ENCODE peak calls at places on chromosomes 4 and X, in nine cellular contexts. O is AG09309; G is activated naive CD8-positive, alpha-beta T cell treated with anti-CD3 and anti-CD28 coated beads, Interleukin-2, amount 50 U/mL, for 24 hours; K is A673; F is HS-5; Q is HFFc6; B is MV-4-11; U is tibial nerve; Y is NCI-H2171. W is an unnamed sample.
A peak's percentile ranks its signal among the peaks of the same experiment; 100 is the strongest.

GRCh38 chrX:142156567-142156966 is 48.5 kb downstream of the MAGEC2 start:
- DNase-seq in O (no peak), G (no peak), K (no peak), F (no peak), Q (no peak), B (no peak), U (no peak), Y (no peak), W (no peak)

GRCh38 chr4:7903686-7904085 is 36.0 kb downstream of the AFAP1 start:
- DNase-seq in O (no peak), G (no peak), K (no peak), F (no peak), Q (peak; percentile 33), B (no peak), U (no peak), Y (peak; percentile 70), W (no peak)

GRCh38 chr4:24394041-24394440 is 190.3 kb downstream of the DHX15 start:
- DNase-seq in O (no peak), G (no peak), K (no peak), F (peak; percentile 72), Q (no peak), B (no peak), U (no peak), Y (no peak), W (no peak)

GRCh38 chr4:53818112-53818511 is 226.8 kb upstream of the LNX1 start:
- DNase-seq in O (no peak), G (no peak), K (no peak), F (no peak), Q (no peak), B (no peak), U (no peak), Y (no peak), W (no peak)

GRCh38 chrX:77398341-77398740 is 48.8 kb upstream of the FGF16 start:
- DNase-seq in O (no peak), G (no peak), K (no peak), F (no peak), Q (no peak), B (no peak), U (no peak), Y (no peak), W (no peak)

GRCh38 chrX:68830486-68831404 is 1.9 kb downstream of the EFNB1 start:
- DNase-seq in O (no peak), G (no peak), K (no peak), F (no peak), Q (no peak), B (no peak), U (no peak), Y (no peak), W (no peak)

GRCh38 chr4:155675709-155676429 is 9.2 kb downstream of the GUCY1A1 start:
- DNase-seq in O (peak; percentile 11), G (no peak), K (no peak), F (no peak), Q (no peak), B (peak; percentile 97), U (no peak), Y (no peak), W (no peak)

GRCh38 chrX:46710927-46711623 is 47.8 kb downstream of the SLC9A7 start:
- DNase-seq in O (no peak), G (no peak), K (no peak), F (no peak), Q (no peak), B (peak; percentile 45), U (no peak), Y (peak; percentile 48), W (no peak)

GRCh38 chr4:169619518-169619957 is 840 bp upstream of the CLCN3 start:
- DNase-seq in O (no peak), G (peak; percentile 33), K (peak; percentile 56), F (no peak), Q (peak; percentile 52), B (peak; percentile 31), U (peak; percentile 39), Y (peak; percentile 3), W (peak; percentile 44)

GRCh38 chrX:136652822-136653723 is 5.1 kb downstream of the CD40LG start:
- DNase-seq in O (no peak), G (no peak), K (no peak), F (no peak), Q (no peak), B (no peak), U (peak; percentile 5), Y (no peak), W (no peak)

GRCh38 chrX:50432760-50433377 is 37.8 kb downstream of the DGKK start:
- DNase-seq in O (no peak), G (no peak), K (no peak), F (no peak), Q (no peak), B (no peak), U (no peak), Y (no peak), W (no peak)

GRCh38 chrX:12814434-12814833 is 23.2 kb downstream of the PRPS2 start:
- DNase-seq in O (peak; percentile 18), G (peak; percentile 14), K (peak; percentile 52), F (no peak), Q (peak; percentile 47), B (peak; percentile 17), U (peak; percentile 40), Y (no peak), W (no peak)

GRCh38 chr4:87179751-87180150 is 40.7 kb downstream of the KLHL8 start:
- DNase-seq in O (peak; percentile 17), G (no peak), K (no peak), F (no peak), Q (peak; percentile 43), B (no peak), U (no peak), Y (no peak), W (no peak)

GRCh38 chr4:15805583-15806517 is 27.7 kb downstream of the CD38 start:
- DNase-seq in O (peak; percentile 23), G (peak; percentile 32), K (peak; percentile 84), F (peak; percentile 26), Q (peak; percentile 56), B (peak; percentile 80), U (peak; percentile 61), Y (no peak), W (peak; percentile 21)

GRCh38 chrX:8783100-8784098 is 17.8 kb downstream of the FAM9A start:
- DNase-seq in O (no peak), G (peak; percentile 20), K (peak; percentile 46), F (no peak), Q (no peak), B (no peak), U (peak; percentile 4), Y (no peak), W (no peak)

GRCh38 chr4:143768007-143768591 is 67.6 kb upstream of the FREM3 start:
- DNase-seq in O (no peak), G (no peak), K (peak; percentile 7), F (peak; percentile 2), Q (peak; percentile 34), B (no peak), U (no peak), Y (no peak), W (no peak)

GRCh38 chr4:116839826-116840225 is 245.6 kb downstream of the TRAM1L1 start:
- DNase-seq in O (no peak), G (no peak), K (peak; percentile 72), F (peak; percentile 62), Q (no peak), B (no peak), U (no peak), Y (no peak), W (no peak)

GRCh38 chr4:55884093-55884850 is 30.8 kb downstream of the EXOC1 start:
- DNase-seq in O (no peak), G (no peak), K (no peak), F (no peak), Q (no peak), B (peak; percentile 78), U (no peak), Y (peak; percentile 5), W (peak; percentile 5)

GRCh38 chr4:140099993-140100392 is 54.0 kb downstream of the MAML3 start:
- DNase-seq in O (no peak), G (peak; percentile 22), K (peak; percentile 83), F (no peak), Q (no peak), B (peak; percentile 81), U (peak; percentile 40), Y (peak; percentile 74), W (peak; percentile 2)

GRCh38 chr4:2948895-2949781 is 14.1 kb downstream of the NOP14 start:
- DNase-seq in O (no peak), G (no peak), K (peak; percentile 37), F (no peak), Q (peak; percentile 32), B (peak; percentile 23), U (no peak), Y (no peak), W (no peak)

GRCh38 chr4:158157412-158157811 is 15.4 kb downstream of the GASK1B start:
- DNase-seq in O (no peak), G (no peak), K (no peak), F (no peak), Q (no peak), B (no peak), U (no peak), Y (no peak), W (no peak)

GRCh38 chr4:15402146-15402545 is 25.7 kb upstream of the C1QTNF7 start:
- DNase-seq in O (no peak), G (no peak), K (no peak), F (no peak), Q (peak; percentile 45), B (no peak), U (no peak), Y (no peak), W (no peak)

GRCh38 chr4:92163348-92163747 is 140.4 kb upstream of the GRID2 start:
- DNase-seq in O (no peak), G (no peak), K (no peak), F (no peak), Q (no peak), B (no peak), U (no peak), Y (no peak), W (no peak)

GRCh38 chrX:55135171-55135570 is 46.4 kb downstream of the PAGE2 start:
- DNase-seq in O (no peak), G (peak; percentile 10), K (peak; percentile 43), F (no peak), Q (peak; percentile 24), B (no peak), U (peak; percentile 7), Y (peak; percentile 1), W (peak; percentile 11)

GRCh38 chr4:70437212-70437611 is 34.8 kb upstream of the MUC7 start:
- DNase-seq in O (no peak), G (no peak), K (no peak), F (no peak), Q (no peak), B (no peak), U (no peak), Y (no peak), W (no peak)

GRCh38 chr4:182808673-182809416 is 108.3 kb downstream of the DCTD start:
- DNase-seq in O (peak; percentile 13), G (peak; percentile 58), K (no peak), F (peak; percentile 55), Q (no peak), B (peak; percentile 86), U (no peak), Y (no peak), W (no peak)

GRCh38 chrX:69556094-69557011 is 52.2 kb downstream of the NALF2 start:
- DNase-seq in O (no peak), G (no peak), K (peak; percentile 17), F (no peak), Q (no peak), B (peak; percentile 3), U (no peak), Y (no peak), W (no peak)

GRCh38 chrX:54891573-54891972 is 29.1 kb upstream of the TRO start:
- DNase-seq in O (peak; percentile 2), G (peak; percentile 10), K (peak; percentile 47), F (no peak), Q (peak; percentile 18), B (peak; percentile 10), U (peak; percentile 12), Y (no peak), W (peak; percentile 3)

GRCh38 chr4:75623036-75623435 is 7.3 kb downstream of the CDKL2 start:
- DNase-seq in O (no peak), G (no peak), K (no peak), F (no peak), Q (no peak), B (no peak), U (no peak), Y (no peak), W (no peak)

GRCh38 chr4:146113171-146113570 is 62.3 kb upstream of the LSM6 start:
- DNase-seq in O (no peak), G (no peak), K (no peak), F (no peak), Q (no peak), B (no peak), U (no peak), Y (no peak), W (no peak)

GRCh38 chrX:22800360-22800759 is 199.4 kb upstream of the DDX53 start:
- DNase-seq in O (peak; percentile 72), G (no peak), K (peak; percentile 70), F (peak; percentile 75), Q (peak; percentile 88), B (peak; percentile 92), U (peak; percentile 4), Y (no peak), W (no peak)